ENCODE peak calls at places on chromosome 5, in four cellular contexts. J, R, U and H are unnamed samples.

GRCh38 chr5:74313896-74314295 is 326.6 kb downstream of the ENC1 start:
- DNase-seq in J (no peak), U (no peak), R (no peak), H (no peak)

GRCh38 chr5:174454464-174454863 is 269.9 kb upstream of the MSX2 start:
- DNase-seq in U (no peak), J (no peak), R (no peak), H (no peak)

GRCh38 chr5:42927730-42928129 is 112.4 kb downstream of the ANXA2R start:
- DNase-seq in U (no peak), J (no peak), R (no peak), H (no peak)

GRCh38 chr5:77210091-77211012 is at the start of gene PDE8B:
- DNase-seq in U (no peak), R (peak), J (no peak), H (peak)

GRCh38 chr5:55502759-55503158 is 32.0 kb downstream of the PLPP1 start:
- DNase-seq in R (no peak), J (no peak), U (no peak), H (no peak)

GRCh38 chr5:43601454-43602260 is 1.3 kb upstream of the NNT start:
- DNase-seq in U (no peak), R (peak), J (no peak), H (no peak)

GRCh38 chr5:142957528-142957927 is 187.4 kb downstream of the ARHGAP26 start:
- DNase-seq in J (no peak), U (no peak), R (no peak), H (no peak)

GRCh38 chr5:126115230-126115629 is 308.0 kb upstream of the GRAMD2B start:
- DNase-seq in J (no peak), U (no peak), R (no peak), H (no peak)

GRCh38 chr5:3030511-3031165 is 279.2 kb upstream of the IRX2 start:
- DNase-seq in J (no peak), U (no peak), R (no peak), H (no peak)

GRCh38 chr5:66209350-66209749 is 65.2 kb downstream of the SREK1 start:
- DNase-seq in J (no peak), U (no peak), R (no peak), H (peak)

GRCh38 chr5:118919016-118919415 is 69.3 kb downstream of the DTWD2 start:
- DNase-seq in J (no peak), U (no peak), R (no peak), H (no peak)
- TF ChIP-seq TEAD4 in J (no peak), U (no peak), R (no peak), H (no peak)

GRCh38 chr5:170312666-170313065 is 15.1 kb upstream of the LCP2 start:
- DNase-seq in R (no peak), U (no peak), J (no peak), H (no peak)
- TF ChIP-seq TEAD4 in R (no peak), U (no peak), J (no peak), H (no peak)

DNA sequence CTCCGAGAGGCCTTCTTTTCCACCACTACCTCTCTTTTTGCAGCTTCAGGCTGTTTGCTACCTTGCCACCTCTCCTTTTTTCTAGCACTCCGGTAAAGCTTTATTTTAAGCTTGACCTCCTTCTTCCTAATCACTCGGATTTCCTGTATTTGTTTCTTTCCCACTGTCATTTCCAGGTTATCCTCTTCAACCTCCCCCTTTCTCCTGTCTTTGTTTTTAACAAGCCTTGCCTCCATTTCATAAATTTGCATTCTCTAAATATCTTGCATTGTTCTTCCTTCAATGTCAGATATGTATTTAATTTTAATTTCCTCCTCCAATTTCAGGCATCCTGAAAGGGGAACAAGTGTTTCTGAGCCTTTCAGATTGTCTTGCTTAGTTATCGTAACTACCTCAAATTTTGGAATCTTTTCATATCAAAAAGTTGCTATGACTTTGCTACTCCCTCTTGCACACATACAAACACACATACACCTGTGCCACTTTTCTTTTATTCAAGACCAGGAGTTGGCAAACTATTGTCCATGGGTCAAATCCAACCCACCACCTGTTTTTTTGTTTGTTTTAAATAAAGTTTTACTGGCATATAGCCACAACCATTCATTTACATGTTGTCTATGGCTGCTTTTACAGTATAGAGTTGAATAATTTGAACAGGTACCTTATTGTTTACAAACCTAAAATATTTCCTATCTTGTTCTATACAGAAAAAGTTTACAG is 22.7 kb downstream of the DPYSL3 start:
- DNase-seq in J (no peak), R (no peak), U (no peak), H (no peak)
- TF ChIP-seq TEAD4 in J (no peak), R (no peak), U (no peak), H (no peak)

GRCh38 chr5:129094924-129095797 is 612 bp downstream of the ISOC1 start:
- DNase-seq in R (peak), U (peak), J (no peak), H (peak)
- TF ChIP-seq TEAD4 in R (no peak), U (no peak), J (no peak), H (no peak)